ENCODE peak calls at places on chromosomes 13 and 19, in seven cellular contexts. D is fibroblast of lung, Y is mammary epithelial cell, O is IMR-90, U is astrocyte, Q is DND-41, R is SK-N-MC. C is an unnamed sample.

GRCh38 chr19:52600639-52601024 is 30.5 kb downstream of the ZNF701 start:
- DNase-seq in D (no peak), Y (no peak), O (peak; percentile 3), U (no peak), Q (peak; percentile 60), R (no peak), C (peak; percentile 76)

GRCh38 chr19:1837625-1838105 is 10.6 kb downstream of the REXO1 start:
- DNase-seq in D (no peak), Y (no peak), O (no peak), U (no peak), Q (peak; percentile 57), R (no peak), C (peak; percentile 71)

GRCh38 chr13:42247883-42248282 is 24.1 kb upstream of the AKAP11 start:
- DNase-seq in D (no peak), Y (peak; percentile 44), O (peak; percentile 39), U (no peak), Q (no peak), R (no peak), C (no peak)

GRCh38 chr19:6925801-6926751 is 38.7 kb downstream of the ADGRE1 start:
- DNase-seq in D (no peak), Y (peak; percentile 6), O (no peak), U (no peak), Q (no peak), R (no peak), C (no peak)

GRCh38 chr19:55641376-55642152 is 762 bp downstream of the ZNF580 start:
- DNase-seq in D (peak; percentile 41), Y (peak; percentile 23), O (peak; percentile 18), U (peak; percentile 18), Q (peak; percentile 31), R (no peak), C (peak; percentile 57)

GRCh38 chr19:40783711-40784110 is 5.7 kb downstream of the RAB4B start:
- DNase-seq in D (no peak), Y (no peak), O (no peak), U (no peak), Q (no peak), R (no peak), C (no peak)

GRCh38 chr19:32570081-32570785 is 10.8 kb upstream of the PDCD5 start:
- DNase-seq in D (peak; percentile 25), Y (peak; percentile 49), O (peak; percentile 57), U (peak; percentile 6), Q (peak; percentile 55), R (peak; percentile 28), C (peak; percentile 47)

GRCh38 chr13:104875008-104875762 is 1660.3 kb downstream of the EFNB2 start:
- DNase-seq in D (no peak), Y (no peak), O (no peak), U (no peak), Q (peak; percentile 89), R (no peak), C (no peak)

GRCh38 chr19:5665781-5666513 is 14.4 kb downstream of the MICOS13 start:
- DNase-seq in D (peak; percentile 58), Y (peak; percentile 48), O (peak; percentile 84), U (peak; percentile 49), Q (no peak), R (no peak), C (no peak)

GRCh38 chr13:21470785-21471184 is 11.7 kb upstream of the ZDHHC20 start:
- DNase-seq in D (no peak), Y (no peak), O (no peak), U (no peak), Q (no peak), R (no peak), C (no peak)

GRCh38 chr13:44406617-44407016 is 33.0 kb downstream of the SERP2 start:
- DNase-seq in D (no peak), Y (no peak), O (no peak), U (no peak), Q (no peak), R (peak; percentile 16), C (no peak)

GRCh38 chr19:2528543-2529173 is 52.7 kb downstream of the GADD45B start:
- DNase-seq in D (no peak), Y (no peak), O (no peak), U (no peak), Q (no peak), R (no peak), C (no peak)

GRCh38 chr13:113437408-113438010 is 15.8 kb downstream of the ADPRHL1 start:
- DNase-seq in D (no peak), Y (no peak), O (peak; percentile 7), U (no peak), Q (no peak), R (no peak), C (no peak)

GRCh38 chr19:42246143-42246868 is 3.9 kb upstream of the GSK3A start:
- DNase-seq in D (peak; percentile 81), Y (peak; percentile 57), O (peak; percentile 83), U (peak; percentile 71), Q (no peak), R (no peak), C (peak; percentile 68)

DNA sequence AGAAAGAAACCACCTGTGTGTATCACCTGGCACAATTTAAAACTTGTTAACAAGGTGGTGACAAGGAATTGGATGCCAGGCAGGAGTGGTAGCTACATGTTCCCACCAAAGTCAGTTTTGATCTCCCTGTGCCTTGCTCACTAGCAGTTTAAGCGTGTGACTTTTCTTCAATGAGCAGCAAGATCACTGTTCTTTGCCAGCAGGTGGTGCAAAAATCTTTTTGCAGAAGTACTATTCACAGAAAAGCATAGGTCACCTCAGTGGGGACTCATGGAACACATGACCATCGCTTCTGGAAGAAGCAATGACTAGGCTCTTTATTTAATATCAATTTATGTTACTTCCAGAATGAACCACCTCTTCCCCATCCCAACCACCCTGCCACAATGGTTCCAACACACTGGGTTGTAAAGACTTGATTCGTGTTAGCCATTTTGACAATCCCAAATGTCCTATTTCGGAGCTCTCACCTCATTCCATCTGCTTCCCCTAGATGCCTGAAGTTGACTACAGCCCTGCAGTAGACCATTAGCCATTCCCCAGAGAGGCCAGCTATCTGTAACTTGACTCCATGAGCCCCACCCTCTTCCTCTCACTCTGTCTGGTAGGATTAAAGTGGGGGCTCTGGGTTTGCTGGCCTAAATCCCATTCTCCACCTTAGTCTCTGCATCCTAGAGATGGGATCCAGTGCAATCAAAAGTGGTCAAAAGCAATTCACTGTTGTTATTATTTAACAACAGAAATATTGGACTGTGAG is 59.1 kb upstream of the TNFRSF19 start:
- DNase-seq in D (peak; percentile 70), Y (peak; percentile 46), O (peak; percentile 75), U (peak; percentile 65), Q (no peak), R (no peak), C (no peak)
- H3K4me3 ChIP-seq in D (no peak overlapping the region), Y (no peak overlapping the region), O (no peak overlapping the region), U (no peak overlapping the region), Q (no peak overlapping the region), R (no peak overlapping the region), C (no peak overlapping the region)

GRCh38 chr19:35937345-35938281 is 1.4 kb downstream of the LRFN3 start:
- DNase-seq in D (no peak), Y (no peak), O (no peak), U (no peak), Q (no peak), R (no peak), C (no peak)
- H3K9ac ChIP-seq in D (no peak overlapping the region), Y (no peak overlapping the region), O (no peak overlapping the region), U (peak overlapping the region; percentile 80), Q (peak overlapping the region; percentile 88), R (peak overlapping the region; percentile 86), C (peak overlapping the region; percentile 47)

GRCh38 chr19:48645652-48646191 is at the start of gene CA11:
- DNase-seq in D (no peak), Y (no peak), O (no peak), U (no peak), Q (no peak), R (no peak), C (no peak)
- H3K27ac ChIP-seq in D (no peak within 1 kb of the TSS), Y (no peak within 1 kb of the TSS), O (peak within 1 kb of the TSS; percentile 21), U (no peak within 1 kb of the TSS), Q (peak within 1 kb of the TSS; percentile 73), R (peak within 1 kb of the TSS; percentile 68), C (peak within 1 kb of the TSS; percentile 31)

GRCh38 chr13:50981686-50982085 is 72.1 kb downstream of the RNASEH2B start:
- DNase-seq in D (no peak), Y (no peak), O (no peak), U (no peak), Q (no peak), R (no peak), C (no peak)
- H3K4me3 ChIP-seq in D (no peak overlapping the region), Y (no peak overlapping the region), O (no peak overlapping the region), U (no peak overlapping the region), Q (no peak overlapping the region), R (no peak overlapping the region), C (no peak overlapping the region)

DNA sequence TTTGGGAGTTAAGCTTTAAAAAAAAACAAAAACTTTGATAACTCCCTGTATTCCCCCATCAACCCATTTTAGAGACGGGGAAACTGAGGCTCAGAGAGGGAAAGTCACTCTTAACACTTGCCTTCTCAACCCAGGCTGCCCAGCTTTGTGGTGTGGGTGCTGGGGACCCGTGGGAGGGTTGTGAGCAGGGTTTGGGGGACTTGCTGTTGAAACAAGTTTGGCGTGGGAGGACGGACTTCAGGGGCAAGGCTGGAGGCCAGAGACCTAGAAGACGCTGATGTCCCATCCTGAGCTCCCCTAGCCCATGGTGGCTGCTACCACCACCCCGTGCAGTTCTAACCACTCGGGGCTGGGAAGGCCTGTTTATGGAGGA is 747 bp upstream of the CACTIN start:
- DNase-seq in D (no peak), Y (no peak), O (no peak), U (no peak), Q (no peak), R (no peak), C (peak; percentile 35)
- H3K9ac ChIP-seq in D (no peak overlapping the region), Y (no peak overlapping the region), O (no peak overlapping the region), U (no peak overlapping the region), Q (peak overlapping the region; percentile 2), R (no peak overlapping the region), C (no peak overlapping the region)